ENCODE peak calls at places on chromosomes 2 and 18, in seven cellular contexts. One of them, this sample, is unnamed.

GRCh38 chr2:95297088-95297487 is at the start of gene KCNIP3:
- DNase-seq in cardiac muscle cell: peak
- DNase-seq in fibroblast of lung: peak
- DNase-seq in sigmoid colon: no peak
- DNase-seq in transverse colon: peak
- DNase-seq in heart right ventricle: no peak
- DNase-seq in brain microvascular endothelial cell: no peak
- DNase-seq in this sample: peak

GRCh38 chr2:239710953-239711861 is 310.4 kb upstream of the HDAC4 start:
- DNase-seq in cardiac muscle cell: no peak
- DNase-seq in fibroblast of lung: no peak
- DNase-seq in sigmoid colon: peak
- DNase-seq in transverse colon: no peak
- DNase-seq in heart right ventricle: no peak
- DNase-seq in brain microvascular endothelial cell: no peak
- DNase-seq in this sample: no peak

GRCh38 chr18:68660355-68661183 is 54.3 kb downstream of the TMX3 start:
- DNase-seq in cardiac muscle cell: peak
- DNase-seq in fibroblast of lung: peak
- DNase-seq in sigmoid colon: no peak
- DNase-seq in transverse colon: no peak
- DNase-seq in heart right ventricle: no peak
- DNase-seq in brain microvascular endothelial cell: peak
- DNase-seq in this sample: peak

GRCh38 chr2:175175896-175176295 is 5.6 kb downstream of the ATP5MC3 start:
- DNase-seq in cardiac muscle cell: no peak
- DNase-seq in fibroblast of lung: peak
- DNase-seq in sigmoid colon: no peak
- DNase-seq in transverse colon: no peak
- DNase-seq in heart right ventricle: no peak
- DNase-seq in brain microvascular endothelial cell: no peak
- DNase-seq in this sample: no peak

GRCh38 chr18:68568364-68568763 is 146.5 kb downstream of the TMX3 start:
- DNase-seq in cardiac muscle cell: no peak
- DNase-seq in fibroblast of lung: no peak
- DNase-seq in sigmoid colon: no peak
- DNase-seq in transverse colon: no peak
- DNase-seq in heart right ventricle: no peak
- DNase-seq in brain microvascular endothelial cell: no peak
- DNase-seq in this sample: no peak

GRCh38 chr2:20593072-20594034 is 57.5 kb downstream of the HS1BP3 start:
- DNase-seq in cardiac muscle cell: no peak
- DNase-seq in fibroblast of lung: peak
- DNase-seq in sigmoid colon: peak
- DNase-seq in transverse colon: peak
- DNase-seq in heart right ventricle: no peak
- DNase-seq in brain microvascular endothelial cell: peak
- DNase-seq in this sample: peak

GRCh38 chr2:161416294-161416632 is at the start of gene TBR1:
- DNase-seq in cardiac muscle cell: no peak
- DNase-seq in fibroblast of lung: no peak
- DNase-seq in sigmoid colon: no peak
- DNase-seq in transverse colon: no peak
- DNase-seq in heart right ventricle: no peak
- DNase-seq in brain microvascular endothelial cell: no peak
- DNase-seq in this sample: no peak

GRCh38 chr2:127615511-127616166 is 30.3 kb upstream of the GPR17 start:
- DNase-seq in cardiac muscle cell: no peak
- DNase-seq in fibroblast of lung: peak
- DNase-seq in sigmoid colon: peak
- DNase-seq in transverse colon: peak
- DNase-seq in heart right ventricle: no peak
- DNase-seq in brain microvascular endothelial cell: no peak
- DNase-seq in this sample: no peak

GRCh38 chr2:42030196-42030759 is 17.5 kb upstream of the PKDCC start:
- DNase-seq in cardiac muscle cell: peak
- DNase-seq in fibroblast of lung: no peak
- DNase-seq in sigmoid colon: no peak
- DNase-seq in transverse colon: no peak
- DNase-seq in heart right ventricle: no peak
- DNase-seq in brain microvascular endothelial cell: no peak
- DNase-seq in this sample: no peak

GRCh38 chr2:3870222-3870621 is 166.8 kb downstream of the DCDC2C start:
- DNase-seq in cardiac muscle cell: no peak
- DNase-seq in fibroblast of lung: no peak
- DNase-seq in sigmoid colon: no peak
- DNase-seq in transverse colon: no peak
- DNase-seq in heart right ventricle: no peak
- DNase-seq in brain microvascular endothelial cell: no peak
- DNase-seq in this sample: no peak

GRCh38 chr2:149686677-149687427 is 99.3 kb upstream of the MMADHC start:
- DNase-seq in cardiac muscle cell: no peak
- DNase-seq in fibroblast of lung: no peak
- DNase-seq in sigmoid colon: no peak
- DNase-seq in transverse colon: no peak
- DNase-seq in heart right ventricle: peak
- DNase-seq in brain microvascular endothelial cell: no peak
- DNase-seq in this sample: no peak

GRCh38 chr2:150327546-150328495 is 159.6 kb downstream of the RND3 start:
- DNase-seq in cardiac muscle cell: peak
- DNase-seq in fibroblast of lung: no peak
- DNase-seq in sigmoid colon: no peak
- DNase-seq in transverse colon: no peak
- DNase-seq in heart right ventricle: no peak
- DNase-seq in brain microvascular endothelial cell: no peak
- DNase-seq in this sample: no peak

GRCh38 chr2:29841386-29842004 is 79.9 kb downstream of the ALK start:
- DNase-seq in cardiac muscle cell: peak
- DNase-seq in fibroblast of lung: peak
- DNase-seq in sigmoid colon: no peak
- DNase-seq in transverse colon: no peak
- DNase-seq in heart right ventricle: peak
- DNase-seq in brain microvascular endothelial cell: peak
- DNase-seq in this sample: peak

GRCh38 chr18:58862851-58863538 is 1.7 kb upstream of the ZNF532 start:
- DNase-seq in cardiac muscle cell: no peak
- DNase-seq in fibroblast of lung: peak
- DNase-seq in sigmoid colon: peak
- DNase-seq in transverse colon: peak
- DNase-seq in heart right ventricle: peak
- DNase-seq in brain microvascular endothelial cell: no peak
- DNase-seq in this sample: peak

GRCh38 chr2:11872247-11872947 is 126.0 kb downstream of the LPIN1 start:
- DNase-seq in cardiac muscle cell: no peak
- DNase-seq in fibroblast of lung: no peak
- DNase-seq in sigmoid colon: no peak
- DNase-seq in transverse colon: no peak
- DNase-seq in heart right ventricle: no peak
- DNase-seq in brain microvascular endothelial cell: peak
- DNase-seq in this sample: peak

DNA sequence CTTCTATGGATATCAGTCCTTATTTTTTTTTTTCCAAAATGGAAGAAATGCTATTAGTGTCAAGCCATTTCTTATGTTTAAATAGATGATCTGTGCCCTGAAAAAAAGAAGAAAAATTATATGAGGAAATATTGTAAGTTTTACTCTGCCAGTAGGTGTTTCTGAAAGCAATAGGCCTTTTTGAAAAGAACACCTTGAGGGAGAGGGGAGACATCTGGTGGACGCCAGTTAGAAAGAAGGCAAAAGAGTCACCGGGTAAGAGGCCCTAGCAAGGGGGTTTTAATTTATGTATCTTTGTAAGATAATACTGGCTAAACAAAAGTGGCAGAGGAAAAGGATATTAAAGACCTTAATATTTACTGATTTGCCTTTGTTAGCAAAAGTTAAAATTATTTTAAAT is 56.1 kb downstream of the DYNAP start:
- DNase-seq in cardiac muscle cell: peak
- DNase-seq in fibroblast of lung: peak
- DNase-seq in sigmoid colon: no peak
- DNase-seq in transverse colon: peak
- DNase-seq in heart right ventricle: no peak
- DNase-seq in brain microvascular endothelial cell: peak
- DNase-seq in this sample: peak
- TF ChIP-seq CTCF in cardiac muscle cell: peak
- TF ChIP-seq CTCF in fibroblast of lung: peak
- TF ChIP-seq CTCF in sigmoid colon: no peak
- TF ChIP-seq CTCF in transverse colon: peak
- TF ChIP-seq CTCF in heart right ventricle: peak
- TF ChIP-seq CTCF in brain microvascular endothelial cell: peak
- TF ChIP-seq CTCF in this sample: peak

GRCh38 chr2:27134781-27135470 is 490 bp upstream of the PREB start:
- DNase-seq in cardiac muscle cell: no peak
- DNase-seq in fibroblast of lung: no peak
- DNase-seq in sigmoid colon: no peak
- DNase-seq in transverse colon: no peak
- DNase-seq in heart right ventricle: no peak
- DNase-seq in brain microvascular endothelial cell: no peak
- DNase-seq in this sample: no peak
- H3K4me3 ChIP-seq in cardiac muscle cell: no peak
- H3K4me3 ChIP-seq in fibroblast of lung: no peak
- H3K4me3 ChIP-seq in sigmoid colon: peak
- H3K4me3 ChIP-seq in transverse colon: peak
- H3K4me3 ChIP-seq in heart right ventricle: peak
- H3K4me3 ChIP-seq in brain microvascular endothelial cell: peak
- H3K4me3 ChIP-seq in this sample: peak

DNA sequence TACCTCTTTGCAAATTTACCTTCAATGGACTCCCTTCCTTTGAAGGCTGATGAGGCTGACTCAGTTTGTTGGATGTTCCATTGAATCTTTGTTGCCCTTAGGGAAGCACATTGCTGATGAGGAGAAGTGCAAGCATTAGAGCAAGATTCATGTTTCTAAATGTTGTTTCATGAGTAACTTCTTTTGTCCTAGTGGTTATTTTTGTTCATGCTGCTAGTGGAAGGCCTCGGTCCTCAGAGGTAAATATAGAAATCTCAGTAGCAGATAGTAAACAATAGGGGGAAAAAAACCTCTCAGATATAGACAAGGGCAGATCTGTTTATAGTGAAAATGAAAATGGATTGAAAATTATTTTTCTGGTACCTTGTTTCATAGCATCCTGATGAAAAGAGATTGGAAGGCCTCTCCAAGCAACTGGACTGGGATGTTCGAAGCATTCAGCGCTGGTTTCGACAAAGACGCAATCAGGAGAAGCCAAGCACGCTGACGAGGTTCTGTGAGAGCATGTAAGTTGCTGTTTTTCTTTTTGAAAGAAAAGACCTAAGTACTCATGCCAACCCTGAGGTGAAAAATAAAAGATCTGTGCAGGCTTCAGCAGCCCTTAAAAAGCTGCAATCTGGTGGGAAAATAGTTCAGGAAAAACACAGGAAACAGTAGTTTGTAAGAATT is 104.9 kb downstream of the CERS6 start:
- DNase-seq in cardiac muscle cell: no peak
- DNase-seq in fibroblast of lung: no peak
- DNase-seq in sigmoid colon: no peak
- DNase-seq in transverse colon: no peak
- DNase-seq in heart right ventricle: no peak
- DNase-seq in brain microvascular endothelial cell: no peak
- DNase-seq in this sample: peak
- TF ChIP-seq CTCF in cardiac muscle cell: no peak
- TF ChIP-seq CTCF in fibroblast of lung: no peak
- TF ChIP-seq CTCF in sigmoid colon: no peak
- TF ChIP-seq CTCF in transverse colon: no peak
- TF ChIP-seq CTCF in heart right ventricle: peak
- TF ChIP-seq CTCF in brain microvascular endothelial cell: no peak
- TF ChIP-seq CTCF in this sample: no peak

GRCh38 chr18:52339891-52340371 is at the start of gene DCC:
- DNase-seq in cardiac muscle cell: peak
- DNase-seq in fibroblast of lung: peak
- DNase-seq in sigmoid colon: no peak
- DNase-seq in transverse colon: peak
- DNase-seq in heart right ventricle: no peak
- DNase-seq in brain microvascular endothelial cell: peak
- DNase-seq in this sample: peak
- H3K4me3 ChIP-seq in cardiac muscle cell: peak
- H3K4me3 ChIP-seq in fibroblast of lung: peak
- H3K4me3 ChIP-seq in sigmoid colon: peak
- H3K4me3 ChIP-seq in transverse colon: peak
- H3K4me3 ChIP-seq in heart right ventricle: peak
- H3K4me3 ChIP-seq in brain microvascular endothelial cell: peak
- H3K4me3 ChIP-seq in this sample: peak

DNA sequence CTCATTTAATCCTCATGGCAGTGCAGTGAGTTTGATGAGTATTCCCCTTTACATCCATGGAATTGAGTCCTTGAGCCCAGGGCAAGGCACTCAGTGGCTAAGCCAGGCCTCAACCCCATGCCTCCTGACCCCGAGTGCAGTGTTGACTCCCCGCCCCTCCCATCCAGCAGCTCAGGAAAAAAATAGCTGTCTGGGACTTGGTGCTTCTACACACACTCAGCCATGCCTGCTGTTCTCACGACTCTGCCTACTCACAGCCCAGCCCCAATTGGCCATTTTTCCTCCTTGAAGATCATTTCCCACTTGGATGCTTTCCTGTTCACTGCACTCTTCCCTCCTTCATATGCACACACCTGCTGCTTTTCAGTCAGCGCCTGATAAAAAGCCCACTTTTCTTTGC is 8.8 kb downstream of the FOSL2 start:
- DNase-seq in cardiac muscle cell: no peak
- DNase-seq in fibroblast of lung: no peak
- DNase-seq in sigmoid colon: peak
- DNase-seq in transverse colon: no peak
- DNase-seq in heart right ventricle: no peak
- DNase-seq in brain microvascular endothelial cell: no peak
- DNase-seq in this sample: no peak
- TF ChIP-seq CTCF in cardiac muscle cell: no peak
- TF ChIP-seq CTCF in fibroblast of lung: no peak
- TF ChIP-seq CTCF in sigmoid colon: no peak
- TF ChIP-seq CTCF in transverse colon: no peak
- TF ChIP-seq CTCF in heart right ventricle: no peak
- TF ChIP-seq CTCF in brain microvascular endothelial cell: no peak
- TF ChIP-seq CTCF in this sample: no peak

DNA sequence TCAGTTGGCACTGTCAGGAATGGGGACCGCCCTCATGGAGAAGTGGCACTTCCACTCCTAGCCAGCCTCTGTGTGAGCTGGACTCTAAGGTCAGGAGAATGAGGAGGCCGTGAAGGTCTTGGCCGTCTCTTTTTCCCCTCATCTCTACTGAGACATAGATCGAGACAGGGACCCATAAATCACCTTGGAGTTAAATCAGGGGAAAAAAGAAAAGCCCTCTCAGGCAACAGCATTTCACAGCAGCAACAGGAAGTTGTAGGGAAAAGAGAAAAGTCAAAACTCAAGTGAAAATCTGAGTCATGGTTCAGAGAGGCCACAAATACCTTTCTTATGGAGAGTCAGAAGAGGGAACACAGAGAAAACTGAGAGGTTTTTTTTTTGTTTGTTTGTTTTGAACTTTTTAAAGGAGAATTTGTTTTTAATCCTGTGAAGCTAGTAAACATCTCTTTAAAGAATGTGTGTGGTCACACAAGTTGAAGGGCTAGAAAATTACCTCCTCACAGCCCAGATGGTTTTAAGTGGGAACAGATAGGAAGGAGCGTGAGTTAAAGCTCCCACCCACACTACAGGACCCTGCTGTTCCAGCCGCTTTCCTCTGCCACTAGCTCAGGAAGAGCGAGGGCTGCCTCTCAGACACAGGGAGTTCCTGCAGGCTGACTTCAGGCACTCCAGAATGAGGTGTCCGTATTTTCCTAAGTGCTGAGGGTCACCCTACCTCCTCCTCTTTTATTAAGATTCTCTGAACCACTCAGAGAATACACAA is 30.6 kb upstream of the CYP1B1 start:
- DNase-seq in cardiac muscle cell: peak
- DNase-seq in fibroblast of lung: peak
- DNase-seq in sigmoid colon: no peak
- DNase-seq in transverse colon: no peak
- DNase-seq in heart right ventricle: no peak
- DNase-seq in brain microvascular endothelial cell: no peak
- DNase-seq in this sample: peak
- H3K4me3 ChIP-seq in cardiac muscle cell: no peak
- H3K4me3 ChIP-seq in fibroblast of lung: no peak
- H3K4me3 ChIP-seq in sigmoid colon: no peak
- H3K4me3 ChIP-seq in transverse colon: no peak
- H3K4me3 ChIP-seq in heart right ventricle: no peak
- H3K4me3 ChIP-seq in brain microvascular endothelial cell: no peak
- H3K4me3 ChIP-seq in this sample: no peak

This sample was measured in cardiac fibroblast.